ENCODE peak calls at places on chromosomes 4 and X, in nine cellular contexts. A is mammary epithelial cell; Y is A549; O is DND-41; K is heart right ventricle; T is mucosa of descending colon; V is CD8-positive, alpha-beta memory T cell; H is tibial artery; U is fibroblast of lung. C is an unnamed sample.

GRCh38 chrX:7828594-7828993 is 14.4 kb upstream of the VCX start:
- DNase-seq in A (no peak), Y (peak; percentile 3), O (peak; percentile 4), K (no peak), T (no peak), V (no peak), H (no peak), U (no peak), C (no peak)

GRCh38 chr4:141132689-141133145 is 552 bp downstream of the RNF150 start:
- DNase-seq in A (no peak), Y (no peak), O (no peak), K (peak; percentile 55), T (peak; percentile 32), V (no peak), H (peak; percentile 70), U (peak; percentile 35), C (no peak)

GRCh38 chrX:45755719-45756118 is 555.0 kb upstream of the DIPK2B start:
- DNase-seq in A (no peak), Y (no peak), O (no peak), K (no peak), T (no peak), V (no peak), H (no peak), U (no peak), C (no peak)

GRCh38 chrX:33330798-33331197 is 119.4 kb upstream of the DMD start:
- DNase-seq in A (no peak), Y (no peak), O (no peak), K (no peak), T (no peak), V (no peak), H (no peak), U (no peak), C (no peak)

GRCh38 chr4:122003335-122003734 is 51.5 kb upstream of the TRPC3 start:
- DNase-seq in A (no peak), Y (peak; percentile 65), O (peak; percentile 30), K (no peak), T (peak; percentile 21), V (peak; percentile 18), H (no peak), U (no peak), C (peak; percentile 71)

GRCh38 chrX:129145382-129145781 is 377.9 kb downstream of the SMARCA1 start:
- DNase-seq in A (no peak), Y (no peak), O (no peak), K (no peak), T (no peak), V (no peak), H (no peak), U (no peak), C (no peak)

GRCh38 chrX:119763175-119763574 is 4.8 kb downstream of the SOWAHD start:
- DNase-seq in A (peak; percentile 13), Y (no peak), O (no peak), K (no peak), T (no peak), V (no peak), H (no peak), U (peak; percentile 48), C (no peak)

GRCh38 chrX:129433945-129434344 is 89.3 kb downstream of the SMARCA1 start:
- DNase-seq in A (no peak), Y (no peak), O (no peak), K (no peak), T (no peak), V (no peak), H (no peak), U (no peak), C (no peak)

GRCh38 chr4:154743683-154744340 is at the start of gene LRAT:
- DNase-seq in A (peak; percentile 89), Y (peak; percentile 10), O (no peak), K (peak; percentile 17), T (peak; percentile 86), V (no peak), H (peak; percentile 60), U (no peak), C (no peak)

GRCh38 chrX:106940068-106940467 is 19.9 kb downstream of the CLDN2 start:
- DNase-seq in A (no peak), Y (no peak), O (no peak), K (no peak), T (no peak), V (no peak), H (no peak), U (no peak), C (no peak)

GRCh38 chr4:47010347-47011188 is 17.2 kb upstream of the GABRA4 start:
- DNase-seq in A (no peak), Y (no peak), O (no peak), K (no peak), T (no peak), V (no peak), H (no peak), U (no peak), C (peak; percentile 74)

GRCh38 chrX:108537005-108537404 is 97.4 kb downstream of the COL4A5 start:
- DNase-seq in A (peak; percentile 29), Y (peak; percentile 47), O (peak; percentile 3), K (no peak), T (no peak), V (no peak), H (no peak), U (peak; percentile 54), C (peak; percentile 52)

GRCh38 chrX:96619588-96619987 is 65.1 kb upstream of the DIAPH2 start:
- DNase-seq in A (peak; percentile 4), Y (no peak), O (no peak), K (no peak), T (no peak), V (no peak), H (no peak), U (peak; percentile 11), C (no peak)

GRCh38 chr4:109864134-109864533 is 16.2 kb downstream of the LRIT3 start:
- DNase-seq in A (no peak), Y (no peak), O (no peak), K (no peak), T (no peak), V (no peak), H (no peak), U (no peak), C (no peak)
- H3K4me1 ChIP-seq in A (no peaks in the 10 kb centered on the region), Y (no peaks in the 10 kb centered on the region), O (no peaks in the 10 kb centered on the region), K (no peaks in the 10 kb centered on the region), T (no peaks in the 10 kb centered on the region), V (no peaks in the 10 kb centered on the region), H (no peaks in the 10 kb centered on the region), U (no peaks in the 10 kb centered on the region), C (no peaks in the 10 kb centered on the region)

GRCh38 chr4:140046573-140046972 is 107.4 kb downstream of the MAML3 start:
- DNase-seq in A (no peak), Y (no peak), O (no peak), K (no peak), T (no peak), V (no peak), H (no peak), U (no peak), C (no peak)

GRCh38 chr4:140047781-140048180 is 106.2 kb downstream of the MAML3 start:
- DNase-seq in A (no peak), Y (no peak), O (no peak), K (no peak), T (no peak), V (no peak), H (no peak), U (no peak), C (no peak)

GRCh38 chr4:140046037-140046436 is 107.9 kb downstream of the MAML3 start:
- DNase-seq in A (no peak), Y (no peak), O (peak; percentile 41), K (no peak), T (no peak), V (no peak), H (no peak), U (peak; percentile 33), C (no peak)

GRCh38 chr4:140048419-140049022 is 105.5 kb downstream of the MAML3 start:
- DNase-seq in A (no peak), Y (no peak), O (no peak), K (no peak), T (no peak), V (no peak), H (no peak), U (no peak), C (no peak)

DNA sequence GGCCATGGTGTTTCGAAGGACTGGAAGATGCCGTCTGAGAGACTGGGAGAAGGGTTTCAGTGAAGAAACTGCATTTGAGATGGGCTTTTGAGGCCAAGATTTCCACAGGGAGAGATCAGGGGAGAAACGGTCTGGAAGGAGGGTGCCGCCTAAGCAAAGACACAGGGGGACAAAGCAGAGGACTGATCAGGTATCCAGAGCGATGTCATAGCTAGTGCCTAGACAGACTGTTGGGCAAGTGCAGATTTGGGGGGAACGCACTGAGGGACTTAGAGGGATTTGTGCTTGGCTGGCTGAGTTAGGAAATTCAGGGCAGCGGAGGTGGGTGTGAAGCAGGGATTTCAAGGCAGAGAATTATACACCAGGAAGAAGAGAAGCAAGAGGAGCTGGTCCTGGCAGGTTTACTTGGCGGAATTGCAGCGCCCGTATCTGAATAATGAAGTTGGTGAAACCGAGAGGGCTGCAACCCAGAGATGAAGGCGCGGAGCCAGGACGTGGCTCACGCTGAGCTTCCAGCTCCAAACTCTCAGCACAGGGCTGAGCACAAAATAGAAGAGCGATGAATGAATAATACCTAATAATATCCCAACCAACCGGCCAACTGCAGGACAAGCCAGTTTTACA is 106.9 kb downstream of the MAML3 start:
- DNase-seq in A (no peak), Y (no peak), O (no peak), K (peak; percentile 65), T (no peak), V (no peak), H (peak; percentile 84), U (no peak), C (no peak)
- H3K4me1 ChIP-seq in A (peaks cover 7% of the 10 kb centered on the region), Y (peaks cover 87% of the 10 kb centered on the region), O (peaks cover 82% of the 10 kb centered on the region), K (peaks cover 2% of the 10 kb centered on the region), T (peaks cover 12% of the 10 kb centered on the region), V (peaks cover 16% of the 10 kb centered on the region), H (no peaks in the 10 kb centered on the region), U (peaks cover 2% of the 10 kb centered on the region), C (no peaks in the 10 kb centered on the region)

DNA sequence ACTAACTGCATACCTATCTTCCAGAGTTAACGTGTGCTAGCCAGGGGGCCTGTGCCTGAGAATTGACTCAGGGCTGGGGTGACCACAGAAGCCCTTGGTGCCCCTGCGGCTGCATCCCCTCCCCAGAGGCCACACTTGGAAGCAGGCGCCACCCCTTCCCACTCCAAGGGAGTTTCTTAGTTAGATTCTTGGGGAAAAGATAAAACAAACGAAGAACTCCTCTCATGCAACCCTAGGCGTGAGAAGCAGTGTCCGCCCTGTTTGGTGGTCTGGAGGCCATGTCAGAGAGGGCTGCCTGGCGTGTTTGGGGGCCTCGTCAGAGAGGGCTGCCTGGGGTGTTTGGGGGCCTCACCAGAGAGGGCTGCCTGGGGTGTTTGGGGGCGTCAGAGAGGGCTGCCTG is 50.3 kb upstream of the HGFAC start:
- DNase-seq in A (no peak), Y (no peak), O (no peak), K (no peak), T (no peak), V (no peak), H (no peak), U (no peak), C (no peak)
- H3K4me1 ChIP-seq in A (peaks cover 17% of the 10 kb centered on the region), Y (no peaks in the 10 kb centered on the region), O (no peaks in the 10 kb centered on the region), K (peaks cover 2% of the 10 kb centered on the region), T (peaks cover 2% of the 10 kb centered on the region), V (no peaks in the 10 kb centered on the region), H (no peaks in the 10 kb centered on the region), U (peaks cover 3% of the 10 kb centered on the region), C (no peaks in the 10 kb centered on the region)

DNA sequence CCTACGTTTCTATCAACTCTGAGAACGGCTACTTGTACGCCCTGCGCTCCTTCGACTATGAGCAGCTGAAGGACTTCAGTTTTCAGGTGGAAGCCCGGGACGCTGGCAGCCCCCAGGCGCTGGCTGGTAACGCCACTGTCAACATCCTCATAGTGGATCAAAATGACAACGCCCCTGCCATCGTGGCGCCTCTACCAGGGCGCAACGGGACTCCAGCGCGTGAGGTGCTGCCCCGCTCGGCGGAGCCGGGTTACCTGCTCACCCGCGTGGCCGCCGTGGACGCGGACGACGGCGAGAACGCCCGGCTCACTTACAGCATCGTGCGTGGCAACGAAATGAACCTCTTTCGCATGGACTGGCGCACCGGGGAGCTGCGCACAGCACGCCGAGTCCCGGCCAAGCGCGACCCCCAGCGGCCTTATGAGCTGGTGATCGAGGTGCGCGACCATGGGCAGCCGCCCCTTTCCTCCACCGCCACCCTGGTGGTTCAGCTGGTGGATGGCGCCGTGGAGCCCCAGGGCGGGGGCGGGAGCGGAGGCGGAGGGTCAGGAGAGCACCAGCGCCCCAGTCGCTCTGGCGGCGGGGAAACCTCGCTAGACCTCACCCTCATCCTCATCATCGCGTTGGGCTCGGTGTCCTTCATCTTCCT is 2.7 kb downstream of the PCDH10 start:
- DNase-seq in A (no peak), Y (peak; percentile 3), O (no peak), K (no peak), T (no peak), V (no peak), H (peak; percentile 66), U (peak; percentile 12), C (no peak)
- H3K4me1 ChIP-seq in A (peaks cover 25% of the 10 kb centered on the region), Y (peaks cover 9% of the 10 kb centered on the region), O (peaks cover 25% of the 10 kb centered on the region), K (peaks cover 6% of the 10 kb centered on the region), T (peaks cover 10% of the 10 kb centered on the region), V (no peaks in the 10 kb centered on the region), H (no peaks in the 10 kb centered on the region), U (peaks cover 5% of the 10 kb centered on the region), C (no peaks in the 10 kb centered on the region)